ENCODE peak calls at places on chromosomes 4 and X, in five cellular contexts. R is transverse colon, M is AG10803, O is HCT116, F is esophagus squamous epithelium. H is an unnamed sample.
A peak's percentile ranks its signal among the peaks of the same experiment; 100 is the strongest.

GRCh38 chr4:76212851-76213414 is 691 bp downstream of the SCARB2 start:
- DNase-seq in R (peak; percentile 52), M (peak; percentile 9), O (no peak), F (peak; percentile 23), H (peak; percentile 64)

GRCh38 chr4:6452897-6453687 is 19.3 kb downstream of the PPP2R2C start:
- DNase-seq in R (no peak), M (no peak), O (no peak), F (no peak), H (no peak)

GRCh38 chrX:118727686-118728339 is 407 bp downstream of the IL13RA1 start:
- DNase-seq in R (peak; percentile 46), M (peak; percentile 34), O (no peak), F (no peak), H (no peak)

GRCh38 chr4:118032691-118033090 is 1.6 kb upstream of the NDST3 start:
- DNase-seq in R (no peak), M (no peak), O (peak; percentile 29), F (no peak), H (peak; percentile 4)

GRCh38 chrX:17814557-17814956 is 46.5 kb downstream of the RAI2 start:
- DNase-seq in R (no peak), M (peak; percentile 21), O (no peak), F (no peak), H (peak; percentile 49)

GRCh38 chr4:19005211-19005610 is 983.7 kb upstream of the LCORL start:
- DNase-seq in R (no peak), M (no peak), O (no peak), F (no peak), H (peak; percentile 88)

GRCh38 chr4:48816971-48817370 is 13.9 kb upstream of the OCIAD1 start:
- DNase-seq in R (no peak), M (no peak), O (no peak), F (no peak), H (no peak)

GRCh38 chr4:107666134-107666533 is 53.9 kb downstream of the PAPSS1 start:
- DNase-seq in R (no peak), M (peak; percentile 74), O (no peak), F (no peak), H (peak; percentile 70)

GRCh38 chr4:77473509-77473908 is 132.1 kb upstream of the CXCL13 start:
- DNase-seq in R (no peak), M (no peak), O (peak; percentile 39), F (no peak), H (peak; percentile 23)

GRCh38 chr4:155025762-155026457 is 182.5 kb upstream of the NPY2R start:
- DNase-seq in R (peak; percentile 60), M (no peak), O (peak; percentile 65), F (no peak), H (peak; percentile 52)

GRCh38 chrX:106906361-106906760 is 3.2 kb upstream of the RIPPLY1 start:
- DNase-seq in R (no peak), M (no peak), O (no peak), F (no peak), H (no peak)

GRCh38 chr4:86928400-86929255 is 6.2 kb upstream of the AFF1 start:
- DNase-seq in R (no peak), M (no peak), O (no peak), F (no peak), H (no peak)
- TF ChIP-seq CTCF in R (no peak), M (no peak), O (no peak), F (no peak), H (no peak)

GRCh38 chr4:41713768-41714167 is 34.8 kb downstream of the PHOX2B start:
- DNase-seq in R (no peak), M (no peak), O (no peak), F (no peak), H (no peak)
- H3K4me3 ChIP-seq in R (no peak overlapping the region), M (no peak overlapping the region), O (no peak overlapping the region), F (no peak overlapping the region), H (no peak overlapping the region)

DNA sequence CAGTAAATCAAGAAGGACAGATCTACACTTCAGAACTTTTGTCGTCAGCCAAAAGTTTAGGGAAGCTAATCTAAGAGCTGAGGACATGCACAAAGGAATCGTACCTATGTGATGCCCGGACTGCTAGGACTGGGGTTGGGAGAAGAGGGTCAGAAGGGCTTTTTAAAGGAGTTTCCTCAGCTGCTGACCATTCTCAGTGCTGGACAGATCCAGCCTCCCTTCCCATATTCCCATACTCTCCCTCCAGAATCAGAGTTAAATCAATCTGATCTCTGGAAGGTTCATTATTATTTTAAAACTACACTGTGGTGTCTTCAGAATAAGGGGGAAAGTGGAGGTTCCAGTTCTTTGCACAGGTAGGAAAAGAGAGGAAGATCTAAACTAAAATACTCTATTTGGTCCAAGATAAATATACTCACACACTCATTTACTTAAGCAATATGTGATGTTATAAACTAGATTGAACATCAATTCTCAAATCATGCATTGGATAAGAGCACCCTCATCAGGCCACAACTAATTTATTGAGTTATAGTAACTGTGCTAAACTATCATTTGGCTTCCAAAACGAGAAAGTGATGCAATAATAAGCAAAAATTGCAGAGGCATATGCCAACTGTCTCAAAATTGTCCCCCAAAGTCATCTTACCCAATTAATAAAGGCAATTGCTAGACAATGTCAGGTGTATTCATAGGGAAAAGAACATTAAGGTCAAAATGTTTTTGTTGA is 124.7 kb downstream of the HNRNPD start:
- DNase-seq in R (no peak), M (no peak), O (no peak), F (no peak), H (no peak)
- TF ChIP-seq CTCF in R (no peak), M (no peak), O (no peak), F (no peak), H (no peak)

GRCh38 chrX:47515941-47516649 is 33.1 kb upstream of the ZNF41 start:
- DNase-seq in R (no peak), M (peak; percentile 78), O (no peak), F (no peak), H (peak; percentile 68)

GRCh38 chrX:47518105-47518504 is 35.1 kb upstream of the ZNF41 start:
- DNase-seq in R (no peak), M (no peak), O (no peak), F (no peak), H (no peak)

GRCh38 chrX:47513697-47514085 is 30.7 kb upstream of the ZNF41 start:
- DNase-seq in R (no peak), M (no peak), O (no peak), F (no peak), H (no peak)

GRCh38 chrX:47514553-47515235 is 31.7 kb upstream of the ZNF41 start:
- DNase-seq in R (no peak), M (peak; percentile 82), O (no peak), F (no peak), H (peak; percentile 67)
- H3K4me3 ChIP-seq in R (no peak overlapping the region), M (no peak overlapping the region), O (no peak overlapping the region), F (no peak overlapping the region), H (no peak overlapping the region)

DNA sequence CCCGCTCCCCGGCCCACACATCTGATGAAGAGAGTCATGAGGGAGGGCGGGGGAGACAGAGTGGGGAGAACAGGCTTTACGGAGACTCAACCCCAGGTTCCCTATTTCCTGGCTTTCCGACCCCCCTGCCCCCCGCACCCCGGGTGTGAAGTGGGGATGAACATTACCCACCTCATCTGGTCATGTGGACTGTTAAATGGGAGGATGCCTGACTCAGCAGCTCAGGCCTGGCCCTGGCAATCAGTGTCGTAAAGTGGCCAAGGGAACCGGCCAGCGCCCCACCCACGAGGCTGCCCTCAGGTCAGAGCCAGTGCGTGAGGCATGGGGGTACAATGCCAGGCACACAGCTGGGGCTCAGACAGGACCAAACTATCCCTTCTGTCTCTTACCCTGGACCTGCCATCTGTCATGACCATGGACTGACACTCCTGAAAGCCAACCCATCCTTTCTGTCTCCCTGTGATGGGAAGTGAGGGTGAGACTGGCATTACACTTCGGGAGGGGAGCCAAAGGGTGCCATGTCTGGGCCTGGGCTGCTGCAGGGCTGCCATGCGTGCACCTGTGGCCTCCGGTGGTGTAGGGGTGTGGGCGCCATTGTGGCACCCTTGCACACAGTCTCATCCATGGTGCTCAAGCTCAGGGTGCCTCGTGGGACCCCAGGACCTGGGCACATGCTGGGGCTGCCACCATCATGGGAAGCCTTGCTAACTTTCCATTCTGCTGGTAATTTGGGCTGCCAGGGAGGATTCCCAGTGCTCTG is 106.1 kb upstream of the PSAPL1 start:
- DNase-seq in R (no peak), M (no peak), O (no peak), F (no peak), H (no peak)
- TF ChIP-seq CTCF in R (no peak), M (no peak), O (no peak), F (no peak), H (no peak)